ENCODE peak calls at places on chromosomes 2 and 18, in eight cellular contexts. C is IMR-90, P is esophagus muscularis mucosa, Z is transverse colon, B is body of pancreas, D is tibial nerve, E is HepG2, M is sigmoid colon. F is an unnamed sample. For H3K4me1 and H3K27me3, the result is how much of the 10 kb centered on the place peaks cover.

GRCh38 chr2:158810761-158811470 is 15.8 kb downstream of the DAPL1 start:
- DNase-seq in C (no peak), Z (no peak), M (no peak), B (no peak), P (no peak), D (no peak), E (no peak), F (no peak)

GRCh38 chr2:232781765-232782164 is 5.4 kb upstream of the KCNJ13 start:
- DNase-seq in C (peak), Z (no peak), E (peak), D (no peak), M (no peak), B (no peak), P (no peak), F (no peak)

GRCh38 chr2:100592226-100592625 is 29.4 kb downstream of the PDCL3 start:
- DNase-seq in P (no peak), C (peak), Z (no peak), E (no peak), B (no peak), D (no peak), M (no peak), F (no peak)

GRCh38 chr2:148720501-148720998 is 76.0 kb downstream of the EPC2 start:
- DNase-seq in P (no peak), E (no peak), D (no peak), C (peak), M (peak), Z (no peak), B (no peak), F (no peak)

GRCh38 chr18:58580623-58581022 is 48.3 kb downstream of the ALPK2 start:
- DNase-seq in Z (no peak), D (no peak), B (no peak), C (peak), E (no peak), P (no peak), M (no peak), F (no peak)

GRCh38 chr18:49055787-49056186 is 105.0 kb upstream of the SMAD7 start:
- DNase-seq in E (no peak), M (peak), P (no peak), B (no peak), C (peak), Z (peak), D (peak), F (no peak)

GRCh38 chr2:157473585-157473984 is 29.7 kb upstream of the CYTIP start:
- DNase-seq in Z (no peak), D (no peak), C (no peak), B (no peak), M (no peak), P (no peak), E (no peak), F (no peak)

GRCh38 chr2:237223208-237223861 is 137.6 kb downstream of the COPS8 start:
- DNase-seq in Z (no peak), P (no peak), B (peak), C (peak), M (no peak), D (peak), E (no peak), F (no peak)

GRCh38 chr2:138079976-138080375 is 115.7 kb downstream of the HNMT start:
- DNase-seq in B (no peak), C (no peak), Z (no peak), D (no peak), M (no peak), P (no peak), E (no peak), F (no peak)

GRCh38 chr2:237624565-237624964 is 2.8 kb upstream of the LRRFIP1 start:
- DNase-seq in Z (no peak), C (no peak), M (no peak), D (no peak), B (no peak), P (no peak), E (no peak), F (no peak)

GRCh38 chr18:34207344-34207851 is 17.3 kb downstream of the NOL4 start:
- DNase-seq in D (no peak), E (no peak), B (no peak), P (no peak), Z (no peak), C (no peak), M (no peak), F (no peak)

DNA sequence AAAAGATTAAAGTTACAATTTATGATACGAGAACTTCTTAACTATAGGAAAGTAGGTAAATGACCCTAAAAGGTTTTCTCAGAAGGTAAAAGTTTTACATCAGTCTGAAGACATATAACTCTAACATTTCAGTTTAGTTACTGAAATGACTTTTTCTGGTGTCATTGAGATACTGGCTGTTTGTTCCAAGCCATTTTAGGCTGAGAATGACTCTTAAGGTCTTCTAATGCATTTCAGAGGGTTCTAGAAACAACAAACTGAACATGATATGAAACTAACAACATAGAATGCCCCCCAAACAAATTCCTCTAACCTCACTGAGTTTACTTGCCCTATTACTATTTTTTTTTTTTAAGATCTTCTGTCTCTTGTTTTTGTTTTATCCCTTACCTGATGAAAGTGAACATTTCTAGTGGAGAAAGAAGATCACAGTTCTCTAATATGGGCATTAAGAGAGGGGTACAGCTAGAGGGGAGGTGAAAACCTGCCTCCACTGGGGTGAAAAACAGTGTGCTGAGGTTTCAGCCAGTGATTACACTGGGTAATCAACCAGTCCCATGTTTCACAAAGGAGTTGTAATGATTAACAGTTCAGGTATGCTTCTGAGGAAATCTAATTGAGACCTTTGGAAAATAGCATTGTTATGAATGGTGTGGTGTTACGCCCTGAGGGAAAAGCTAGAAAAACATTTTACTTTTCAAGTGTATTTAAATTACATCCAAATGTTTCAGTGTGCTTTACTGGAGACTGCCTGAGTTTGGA is 11.2 kb downstream of the NABP1 start:
- DNase-seq in E (peak), P (no peak), B (no peak), M (no peak), C (peak), Z (no peak), D (no peak), F (no peak)
- TF ChIP-seq POLR2A in E (no peak), P (no peak), B (no peak), M (no peak), C (no peak), Z (no peak), D (no peak), F (no peak)

GRCh38 chr2:73266061-73266891 is 18.0 kb downstream of the FBXO41 start:
- DNase-seq in Z (no peak), D (no peak), P (no peak), E (no peak), M (no peak), C (peak), B (no peak), F (no peak)
- H3K4me1 ChIP-seq in Z (under half), D (under half), P (under half), E (under half), M (under half), C (under half), B (under half), F (under half)

DNA sequence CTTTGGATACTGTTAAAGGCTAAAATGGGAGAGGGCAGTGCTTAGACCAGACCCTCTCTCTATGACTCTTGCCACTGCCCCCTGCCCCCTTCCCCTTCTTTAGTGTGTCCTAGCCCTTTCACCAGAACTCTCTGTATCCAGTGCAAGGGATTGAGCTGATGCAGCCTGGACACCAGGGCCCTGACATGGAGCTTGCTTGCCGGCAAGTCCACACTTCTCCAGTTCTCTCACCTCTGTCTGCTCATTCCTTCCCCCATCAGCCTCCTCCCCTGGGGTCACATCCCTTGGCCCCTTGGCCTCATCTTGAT is 1.5 kb upstream of the WNT6 start:
- DNase-seq in M (peak), C (no peak), B (no peak), P (no peak), E (no peak), Z (no peak), D (no peak), F (no peak)
- H3K27me3 ChIP-seq in M (half or more), C (half or more), B (under half), P (half or more), E (under half), Z (half or more), D (under half), F (under half)

DNA sequence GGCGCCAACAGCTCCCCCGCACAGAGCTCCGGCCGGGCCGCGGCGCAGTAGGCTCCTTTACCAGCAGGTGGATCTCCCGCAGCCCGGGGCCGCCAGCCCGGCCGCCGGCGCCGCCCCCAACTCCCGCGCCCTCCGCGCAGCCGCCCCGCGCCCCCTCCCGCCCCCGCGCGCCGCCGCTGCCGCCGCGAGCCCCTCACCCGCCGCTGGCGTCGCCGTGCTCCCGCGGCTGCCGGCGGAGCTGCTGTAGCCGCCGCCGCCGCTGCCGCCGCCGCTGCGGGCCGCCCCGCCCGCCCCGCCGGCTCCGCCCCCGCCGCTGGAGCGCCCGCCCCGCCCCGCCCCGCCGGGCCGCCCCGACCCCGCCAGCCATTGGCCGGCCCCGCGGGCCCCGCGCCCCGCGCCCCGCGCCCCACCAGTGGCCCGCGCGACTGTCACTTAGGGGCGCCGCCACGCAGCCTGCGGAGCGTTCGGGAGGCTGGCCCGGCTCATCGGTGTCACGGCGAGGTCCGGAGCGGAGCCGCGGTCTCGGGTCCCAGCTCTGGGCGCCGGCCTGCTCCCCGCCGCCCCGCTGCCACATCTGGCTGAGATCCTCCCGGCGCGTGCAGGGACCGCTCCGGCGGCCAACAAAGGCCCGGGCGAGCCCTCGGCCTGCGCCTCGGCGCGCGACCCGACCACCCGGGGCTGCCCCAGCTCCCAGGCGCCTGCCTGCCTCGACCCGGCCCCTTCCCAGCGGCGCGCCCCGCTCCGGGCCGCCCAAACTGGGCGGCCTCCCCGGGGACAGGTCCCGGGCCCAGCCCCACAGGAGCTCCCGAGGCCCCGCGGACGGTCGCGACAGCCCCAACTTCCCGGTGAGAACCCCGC is at the start of gene MGAT4A:
- DNase-seq in E (peak), M (peak), P (no peak), Z (peak), D (peak), C (no peak), B (peak), F (no peak)
- TF ChIP-seq POLR2A in E (peak), M (no peak), P (peak), Z (peak), D (peak), C (no peak), B (peak), F (peak)

GRCh38 chr2:42053791-42054656 is 6.2 kb downstream of the PKDCC start:
- DNase-seq in E (peak), M (peak), D (no peak), B (no peak), Z (peak), P (no peak), C (no peak), F (no peak)

GRCh38 chr2:42055573-42056514 is 8.0 kb downstream of the PKDCC start:
- DNase-seq in M (peak), B (no peak), D (no peak), C (no peak), Z (peak), E (peak), P (no peak), F (no peak)

GRCh38 chr2:42053482-42053790 is 5.6 kb downstream of the PKDCC start:
- DNase-seq in E (no peak), P (no peak), Z (no peak), M (no peak), D (no peak), B (no peak), C (no peak), F (no peak)

GRCh38 chr2:42052702-42053481 is 5.1 kb downstream of the PKDCC start:
- DNase-seq in C (peak), E (no peak), B (no peak), M (no peak), D (no peak), P (no peak), Z (no peak), F (no peak)

GRCh38 chr2:42054657-42055430 is 7.0 kb downstream of the PKDCC start:
- DNase-seq in B (peak), P (no peak), Z (peak), E (peak), D (no peak), M (no peak), C (no peak), F (no peak)
- H3K4me1 ChIP-seq in B (half or more), P (half or more), Z (half or more), E (half or more), D (under half), M (half or more), C (under half), F (half or more)

F was measured in vagina.